ENCODE peak calls at places on chromosomes 16 and 17, in nine cellular contexts. V is stimulated activated CD8-positive, alpha-beta memory T cell treated with anti-CD3 and anti-CD28 coated beads, Interleukin-4, amount 100 ng/mL, for 48 hours; T is AG08395; Y is Kasumi-1; H is RWPE1; J is HT1080; O is KBM-7; E is posterior cingulate gyrus; B is NCI-H345. F is an unnamed sample.

GRCh38 chr16:85421338-85422123 is 191.6 kb upstream of the GSE1 start:
- DNase-seq in J (no peak), B (no peak), V (no peak), H (no peak), Y (no peak), O (no peak), T (no peak), E (peak; percentile 40), F (no peak)

GRCh38 chr16:54654429-54654828 is 276.2 kb upstream of the IRX5 start:
- DNase-seq in J (no peak), V (no peak), O (peak; percentile 11), B (no peak), Y (no peak), E (no peak), T (no peak), H (no peak), F (no peak)

GRCh38 chr17:60361889-60362288 is 30.0 kb downstream of the USP32 start:
- DNase-seq in E (no peak), J (no peak), H (no peak), B (no peak), V (no peak), T (no peak), O (no peak), Y (no peak), F (no peak)

GRCh38 chr16:81519298-81520150 is 74.9 kb downstream of the CMIP start:
- DNase-seq in O (no peak), E (peak; percentile 11), Y (peak; percentile 22), T (no peak), V (no peak), B (no peak), H (no peak), J (no peak), F (no peak)

GRCh38 chr16:84821179-84821578 is 1.4 kb downstream of the CRISPLD2 start:
- DNase-seq in Y (no peak), H (no peak), J (no peak), O (no peak), V (no peak), E (peak; percentile 43), B (no peak), T (no peak), F (no peak)

GRCh38 chr16:61946019-61946418 is 90.2 kb downstream of the CDH8 start:
- DNase-seq in T (no peak), E (no peak), B (no peak), J (no peak), H (no peak), Y (peak; percentile 2), V (no peak), O (no peak), F (no peak)

GRCh38 chr17:58279016-58279671 is 1.6 kb downstream of the MPO start:
- DNase-seq in O (no peak), T (no peak), H (no peak), E (no peak), B (no peak), V (no peak), Y (no peak), J (no peak), F (peak; percentile 49)

GRCh38 chr17:78130080-78130438 is 512 bp upstream of the TMC8 start:
- DNase-seq in J (no peak), H (no peak), T (no peak), O (no peak), V (no peak), Y (no peak), E (no peak), B (no peak), F (no peak)

GRCh38 chr17:38809828-38810227 is 10.5 kb upstream of the PIP4K2B start:
- DNase-seq in H (no peak), J (no peak), E (peak; percentile 83), O (no peak), T (no peak), Y (no peak), V (no peak), B (no peak), F (no peak)

GRCh38 chr17:79843917-79844815 is 4.9 kb upstream of the CBX4 start:
- DNase-seq in B (peak; percentile 41), O (no peak), T (peak; percentile 72), E (no peak), V (no peak), Y (no peak), H (no peak), J (no peak), F (peak; percentile 85)

GRCh38 chr17:74821655-74822328 is 37.9 kb downstream of the GRIN2C start:
- DNase-seq in B (no peak), J (no peak), T (no peak), O (no peak), V (no peak), H (no peak), E (no peak), Y (no peak), F (no peak)

GRCh38 chr17:76368545-76368944 is 14.8 kb upstream of the PRPSAP1 start:
- DNase-seq in O (no peak), V (no peak), Y (no peak), T (peak; percentile 59), E (no peak), J (no peak), B (no peak), H (no peak), F (peak; percentile 39)

GRCh38 chr17:75757086-75757681 is 7.8 kb downstream of the GALK1 start:
- DNase-seq in O (no peak), T (no peak), B (no peak), E (no peak), Y (no peak), V (no peak), J (no peak), H (no peak), F (peak; percentile 31)

GRCh38 chr16:4183258-4184037 is 58.4 kb downstream of the SRL start:
- DNase-seq in E (peak; percentile 97), O (peak; percentile 87), T (peak; percentile 100), Y (peak; percentile 47), J (peak; percentile 89), B (peak; percentile 94), H (peak; percentile 97), V (peak; percentile 96), F (peak; percentile 100)

GRCh38 chr16:1979271-1980025 is 1.8 kb downstream of the NOXO1 start:
- DNase-seq in V (peak; percentile 45), E (no peak), Y (no peak), J (no peak), O (no peak), T (no peak), B (no peak), H (peak; percentile 69), F (no peak)

GRCh38 chr16:11253009-11253994 is 2.7 kb downstream of the SOCS1 start:
- DNase-seq in O (peak; percentile 42), B (no peak), V (peak; percentile 70), H (no peak), E (peak; percentile 6), J (no peak), Y (no peak), T (peak; percentile 31), F (no peak)

GRCh38 chr16:23408242-23409201 is 44.5 kb downstream of the COG7 start:
- DNase-seq in V (no peak), O (no peak), E (peak; percentile 80), J (no peak), B (peak; percentile 68), H (no peak), T (peak; percentile 91), Y (no peak), F (peak; percentile 79)

GRCh38 chr17:17059301-17059890 is 17.1 kb downstream of the MPRIP start:
- DNase-seq in O (no peak), V (no peak), Y (no peak), T (no peak), E (no peak), B (no peak), H (no peak), J (no peak), F (no peak)

GRCh38 chr16:85969591-85969990 is 70.6 kb downstream of the IRF8 start:
- DNase-seq in O (no peak), B (no peak), T (no peak), H (no peak), J (no peak), E (peak; percentile 11), V (no peak), Y (no peak), F (no peak)

GRCh38 chr17:68305132-68305531 is 13.8 kb downstream of the ARSG start:
- DNase-seq in V (no peak), T (no peak), H (no peak), Y (no peak), E (no peak), B (no peak), J (no peak), O (no peak), F (no peak)

GRCh38 chr16:58499615-58500328 is at the start of gene NDRG4:
- DNase-seq in O (peak; percentile 19), V (peak; percentile 59), J (peak; percentile 84), Y (no peak), E (peak; percentile 100), H (peak; percentile 60), B (peak; percentile 94), T (peak; percentile 80), F (peak; percentile 46)

GRCh38 chr16:66549284-66550131 is at the start of gene TK2:
- DNase-seq in B (peak; percentile 50), T (peak; percentile 84), H (peak; percentile 65), Y (peak; percentile 65), J (peak; percentile 58), V (peak; percentile 82), O (peak; percentile 67), E (peak; percentile 94), F (peak; percentile 75)

GRCh38 chr17:15490634-15491261 is 23.3 kb upstream of the CDRT4 start:
- DNase-seq in V (peak; percentile 64), J (peak; percentile 98), B (no peak), H (no peak), O (peak; percentile 88), E (peak; percentile 86), T (peak; percentile 91), Y (peak; percentile 71), F (no peak)

GRCh38 chr16:15961060-15961511 is 11.7 kb downstream of the ABCC1 start:
- DNase-seq in O (no peak), H (no peak), Y (no peak), J (no peak), E (peak; percentile 8), T (no peak), B (no peak), V (peak; percentile 67), F (no peak)

GRCh38 chr17:80692931-80693467 is 148.4 kb downstream of the RPTOR start:
- DNase-seq in B (no peak), V (no peak), J (no peak), E (no peak), O (no peak), H (no peak), T (no peak), Y (no peak), F (no peak)

GRCh38 chr17:81422776-81423697 is 27.8 kb downstream of the BAHCC1 start:
- DNase-seq in E (no peak), Y (peak; percentile 47), O (no peak), J (peak; percentile 85), T (peak; percentile 91), H (peak; percentile 93), V (no peak), B (no peak), F (no peak)

GRCh38 chr16:86977076-86977676 is 340.0 kb downstream of the C16orf95 start:
- DNase-seq in O (no peak), Y (no peak), E (peak; percentile 53), V (no peak), J (no peak), H (no peak), T (no peak), B (no peak), F (no peak)

F was measured in D341Med.